ENCODE peak calls at places on chromosomes 11 and 22, in nine cellular contexts. K is GM20000; S is effector CD4-positive, alpha-beta T cell; I is GM23248; N is ELF-1; W is stimulated activated naive CD4-positive, alpha-beta T cell treated with Interleukin-2 at 50 U/mL for 16 hours; A is sciatic nerve; C is kidney glomerular epithelial cell; O is BJ. D is an unnamed sample.

GRCh38 chr11:112786196-112786595 is 175.0 kb upstream of the NCAM1 start:
- DNase-seq in K (no peak), S (no peak), I (no peak), N (no peak), W (no peak), A (no peak), C (no peak), O (no peak), D (no peak)

GRCh38 chr11:75565221-75565814 is 3.3 kb downstream of the SERPINH1 start:
- DNase-seq in K (no peak), S (no peak), I (peak), N (peak), W (no peak), A (no peak), C (peak), O (peak), D (no peak)

GRCh38 chr22:29947410-29948387 is 64.7 kb downstream of the MTMR3 start:
- DNase-seq in K (no peak), S (no peak), I (peak), N (no peak), W (no peak), A (no peak), C (no peak), O (no peak), D (no peak)

GRCh38 chr11:19076744-19077589 is 16.4 kb upstream of the MRGPRX2 start:
- DNase-seq in K (peak), S (peak), I (peak), N (peak), W (peak), A (peak), C (no peak), O (no peak), D (peak)

GRCh38 chr11:125451400-125452124 is 44.5 kb downstream of the FEZ1 start:
- DNase-seq in K (peak), S (no peak), I (peak), N (peak), W (no peak), A (peak), C (peak), O (no peak), D (no peak)

GRCh38 chr11:7656704-7657103 is 16.6 kb downstream of the CYB5R2 start:
- DNase-seq in K (no peak), S (no peak), I (no peak), N (no peak), W (no peak), A (no peak), C (no peak), O (no peak), D (no peak)

GRCh38 chr11:79076526-79077115 is 364.2 kb downstream of the TENM4 start:
- DNase-seq in K (peak), S (no peak), I (peak), N (no peak), W (peak), A (no peak), C (no peak), O (no peak), D (no peak)

GRCh38 chr11:112453601-112454577 is 193.2 kb upstream of the PLET1 start:
- DNase-seq in K (peak), S (no peak), I (peak), N (peak), W (peak), A (no peak), C (no peak), O (no peak), D (no peak)

GRCh38 chr11:121864660-121865059 is 251.4 kb downstream of the BLID start:
- DNase-seq in K (no peak), S (no peak), I (peak), N (no peak), W (no peak), A (no peak), C (no peak), O (no peak), D (no peak)

GRCh38 chr11:26649884-26650283 is 72.0 kb downstream of the SLC5A12 start:
- DNase-seq in K (peak), S (no peak), I (peak), N (peak), W (no peak), A (peak), C (peak), O (peak), D (peak)

GRCh38 chr22:32660292-32660691 is 141.2 kb upstream of the TIMP3 start:
- DNase-seq in K (peak), S (peak), I (peak), N (peak), W (peak), A (peak), C (peak), O (no peak), D (no peak)

GRCh38 chr11:127639916-127640315 is 639.3 kb upstream of the KIRREL3 start:
- DNase-seq in K (no peak), S (no peak), I (no peak), N (no peak), W (no peak), A (no peak), C (peak), O (no peak), D (no peak)

GRCh38 chr11:113234888-113235287 is 79.5 kb upstream of the TTC12 start:
- DNase-seq in K (no peak), S (no peak), I (no peak), N (peak), W (no peak), A (no peak), C (no peak), O (no peak), D (no peak)

GRCh38 chr11:32056445-32056844 is 34.4 kb upstream of the RCN1 start:
- DNase-seq in K (no peak), S (no peak), I (peak), N (no peak), W (no peak), A (no peak), C (no peak), O (no peak), D (no peak)

GRCh38 chr22:47124946-47125345 is 362.5 kb downstream of the TBC1D22A start:
- DNase-seq in K (no peak), S (no peak), I (no peak), N (peak), W (no peak), A (no peak), C (no peak), O (no peak), D (no peak)

GRCh38 chr22:19579880-19580279 is 55.7 kb upstream of the CLDN5 start:
- DNase-seq in K (no peak), S (no peak), I (no peak), N (no peak), W (no peak), A (no peak), C (no peak), O (no peak), D (no peak)

GRCh38 chr11:94806436-94806835 is 38.3 kb downstream of the AMOTL1 start:
- DNase-seq in K (no peak), S (no peak), I (no peak), N (no peak), W (no peak), A (no peak), C (no peak), O (peak), D (no peak)

GRCh38 chr22:50676211-50676636 is 3.6 kb downstream of the SHANK3 start:
- DNase-seq in K (no peak), S (no peak), I (no peak), N (no peak), W (no peak), A (peak), C (no peak), O (no peak), D (no peak)

GRCh38 chr11:123375832-123376231 is 54.2 kb upstream of the GRAMD1B start:
- DNase-seq in K (no peak), S (no peak), I (no peak), N (no peak), W (no peak), A (no peak), C (no peak), O (no peak), D (no peak)

GRCh38 chr11:131906963-131907362 is 536.5 kb downstream of the NTM start:
- DNase-seq in K (no peak), S (no peak), I (peak), N (no peak), W (no peak), A (no peak), C (no peak), O (no peak), D (no peak)

GRCh38 chr11:62444271-62444833 is 25.5 kb downstream of the SCGB1A1 start:
- DNase-seq in K (peak), S (no peak), I (peak), N (peak), W (peak), A (peak), C (no peak), O (no peak), D (no peak)

GRCh38 chr11:63527667-63528066 is 8.9 kb upstream of the PLAAT4 start:
- DNase-seq in K (no peak), S (no peak), I (no peak), N (no peak), W (no peak), A (no peak), C (no peak), O (no peak), D (no peak)

GRCh38 chr22:46906326-46907045 is 144.0 kb downstream of the TBC1D22A start:
- DNase-seq in K (no peak), S (no peak), I (no peak), N (no peak), W (no peak), A (no peak), C (no peak), O (no peak), D (no peak)

D was measured in SK-N-MC.